ENCODE peak calls at places on chromosomes 2 and 18, in four cellular contexts. N, O, K and J are unnamed samples.

GRCh38 chr2:26376799-26377198 is 24.9 kb upstream of the DRC1 start:
- DNase-seq in K (no peak), O (no peak), N (no peak), J (no peak)

GRCh38 chr2:223786236-223786635 is 51.1 kb downstream of the AP1S3 start:
- DNase-seq in N (no peak), O (no peak), K (no peak), J (no peak)

GRCh38 chr2:26216587-26216986 is 27.8 kb downstream of the HADHA start:
- DNase-seq in K (no peak), N (no peak), O (no peak), J (no peak)

GRCh38 chr2:186927185-186927866 is 78.4 kb upstream of the ZSWIM2 start:
- DNase-seq in K (no peak), N (no peak), O (no peak), J (no peak)

GRCh38 chr2:27489118-27489497 is 435 bp downstream of the IFT172 start:
- DNase-seq in O (peak; percentile 21), K (peak; percentile 48), N (peak; percentile 26), J (no peak)

GRCh38 chr2:179247318-179248023 is 17.2 kb downstream of the SESTD1 start:
- DNase-seq in O (no peak), K (no peak), N (no peak), J (no peak)

GRCh38 chr2:128425216-128425615 is 106.5 kb upstream of the HS6ST1 start:
- DNase-seq in K (no peak), N (no peak), O (no peak), J (peak; percentile 57)

GRCh38 chr2:48760848-48761247 is 5.3 kb upstream of the LHCGR start:
- DNase-seq in K (no peak), N (no peak), O (no peak), J (no peak)

GRCh38 chr2:110807520-110807919 is 75.1 kb downstream of the ACOXL start:
- DNase-seq in N (peak; percentile 23), K (no peak), O (peak; percentile 20), J (no peak)

GRCh38 chr2:49714433-49714832 is 560.1 kb upstream of the FSHR start:
- DNase-seq in O (no peak), N (no peak), K (no peak), J (no peak)

GRCh38 chr2:116980354-116980753 is 834.1 kb upstream of the DDX18 start:
- DNase-seq in O (no peak), N (no peak), K (no peak), J (no peak)

GRCh38 chr2:133109772-133110171 is 439.8 kb upstream of the LYPD1 start:
- DNase-seq in N (peak; percentile 65), K (no peak), O (peak; percentile 74), J (no peak)

GRCh38 chr2:147558620-147559019 is 286.2 kb upstream of the ACVR2A start:
- DNase-seq in N (no peak), O (no peak), K (no peak), J (no peak)

GRCh38 chr2:67295406-67295805 is 101.7 kb upstream of the ETAA1 start:
- DNase-seq in N (no peak), K (no peak), O (no peak), J (no peak)

GRCh38 chr2:97741251-97741650 is 27.9 kb downstream of the ZAP70 start:
- DNase-seq in O (no peak), N (no peak), K (no peak), J (no peak)

GRCh38 chr2:64276417-64277095 is 132.3 kb upstream of the PELI1 start:
- DNase-seq in O (no peak), K (no peak), N (no peak), J (no peak)

GRCh38 chr2:68714866-68715265 is 19.7 kb upstream of the ARHGAP25 start:
- DNase-seq in N (no peak), K (no peak), O (no peak), J (no peak)

GRCh38 chr18:66513996-66514395 is 89.9 kb downstream of the CDH19 start:
- DNase-seq in O (no peak), N (no peak), K (no peak), J (no peak)

GRCh38 chr2:220959391-220959802 is 612.7 kb downstream of the EPHA4 start:
- DNase-seq in O (peak; percentile 7), K (peak; percentile 7), N (peak; percentile 57), J (no peak)

GRCh38 chr18:59155140-59155539 is 15.5 kb downstream of the SEC11C start:
- DNase-seq in O (peak; percentile 95), N (peak; percentile 36), K (no peak), J (no peak)

GRCh38 chr18:1663879-1664705 is 759.4 kb downstream of the ADCYAP1 start:
- DNase-seq in O (no peak), K (peak; percentile 76), N (no peak), J (no peak)

GRCh38 chr2:152126664-152127063 is 27.8 kb upstream of the CACNB4 start:
- DNase-seq in N (no peak), K (no peak), O (no peak), J (no peak)

GRCh38 chr2:162676515-162676914 is 162.1 kb downstream of the KCNH7 start:
- DNase-seq in O (no peak), K (no peak), N (no peak), J (no peak)

GRCh38 chr2:182685552-182685951 is 30.5 kb upstream of the DNAJC10 start:
- DNase-seq in O (no peak), N (no peak), K (no peak), J (no peak)

GRCh38 chr2:129011466-129012061 is 692.9 kb upstream of the HS6ST1 start:
- DNase-seq in N (no peak), K (no peak), O (no peak), J (no peak)

GRCh38 chr2:47569658-47570398 is 166.9 kb downstream of the MSH2 start:
- DNase-seq in N (no peak), K (peak; percentile 57), O (peak; percentile 6), J (no peak)

GRCh38 chr18:22831441-22831904 is 101.7 kb upstream of the RBBP8 start:
- DNase-seq in O (peak; percentile 91), K (peak; percentile 26), N (peak; percentile 76), J (no peak)

GRCh38 chr2:207892676-207893402 is 123.1 kb upstream of the FZD5 start:
- DNase-seq in N (no peak), O (no peak), K (no peak), J (no peak)

GRCh38 chr18:49846263-49846662 is 32.9 kb upstream of the ACAA2 start:
- DNase-seq in O (peak; percentile 35), K (peak; percentile 47), N (peak; percentile 60), J (no peak)

GRCh38 chr2:174648896-174649295 is 51.3 kb upstream of the WIPF1 start:
- DNase-seq in K (no peak), O (no peak), N (no peak), J (no peak)

GRCh38 chr2:3704647-3705046 is 1.3 kb downstream of the DCDC2C start:
- DNase-seq in K (no peak), O (no peak), N (no peak), J (no peak)

GRCh38 chr2:164992818-164993217 is 37.5 kb upstream of the SLC38A11 start:
- DNase-seq in N (peak; percentile 80), K (peak; percentile 91), O (peak; percentile 89), J (no peak)

GRCh38 chr2:232365621-232366321 is 12.8 kb upstream of the ALPP start:
- DNase-seq in O (peak; percentile 21), K (peak; percentile 63), N (no peak), J (no peak)

GRCh38 chr2:179995735-179996134 is 11.4 kb downstream of the CWC22 start:
- DNase-seq in O (no peak), N (no peak), K (no peak), J (no peak)

GRCh38 chr2:210792000-210792399 is 235.6 kb downstream of the CPS1 start:
- DNase-seq in N (no peak), K (no peak), O (no peak), J (no peak)

DNA sequence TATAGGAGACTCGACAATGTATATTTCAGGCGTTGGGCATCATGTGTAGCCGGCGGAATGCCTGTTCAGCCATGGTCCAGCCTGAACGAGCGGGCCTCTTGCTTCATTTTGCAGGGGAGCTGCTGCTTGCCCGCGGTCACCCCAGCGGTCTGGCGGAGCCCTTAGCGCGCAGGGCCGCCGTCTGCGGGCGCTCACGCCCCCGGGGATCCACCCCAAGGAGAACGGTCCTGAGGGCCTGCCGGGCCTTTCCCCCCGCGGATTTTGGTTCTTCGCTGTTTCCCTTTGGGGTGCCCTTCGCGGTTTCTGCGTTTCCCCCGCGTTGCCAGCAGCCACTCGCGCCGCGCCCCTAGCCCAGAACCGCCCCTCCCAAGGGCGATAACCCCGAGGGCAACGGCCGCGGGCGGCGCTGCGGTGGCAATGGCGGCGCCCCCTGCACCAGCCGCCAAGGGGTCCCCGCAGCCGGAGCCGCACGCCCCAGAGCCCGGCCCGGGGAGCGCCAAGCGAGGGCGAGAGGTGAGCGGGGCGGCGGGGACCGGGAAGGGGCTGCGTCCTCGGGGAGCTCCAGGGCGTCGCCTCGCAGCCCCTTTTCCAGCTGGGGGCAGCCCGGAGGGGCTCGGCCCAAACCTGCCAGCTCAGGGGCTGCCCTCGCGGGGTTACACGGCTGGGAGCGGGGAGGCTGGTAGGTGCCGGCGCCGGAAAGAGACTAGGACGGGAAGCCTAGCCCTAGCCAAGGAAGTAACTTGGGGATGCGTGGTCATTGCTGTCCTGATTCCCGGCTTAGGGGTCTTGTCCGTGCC is at the start of gene MFSD2B:
- DNase-seq in N (peak; percentile 13), K (no peak), O (no peak), J (no peak)
- H3K4me3 ChIP-seq in N (peak within 1 kb of the TSS; percentile 44), K (peak within 1 kb of the TSS; percentile 33), O (peak within 1 kb of the TSS; percentile 22), J (peak within 1 kb of the TSS; percentile 67)

DNA sequence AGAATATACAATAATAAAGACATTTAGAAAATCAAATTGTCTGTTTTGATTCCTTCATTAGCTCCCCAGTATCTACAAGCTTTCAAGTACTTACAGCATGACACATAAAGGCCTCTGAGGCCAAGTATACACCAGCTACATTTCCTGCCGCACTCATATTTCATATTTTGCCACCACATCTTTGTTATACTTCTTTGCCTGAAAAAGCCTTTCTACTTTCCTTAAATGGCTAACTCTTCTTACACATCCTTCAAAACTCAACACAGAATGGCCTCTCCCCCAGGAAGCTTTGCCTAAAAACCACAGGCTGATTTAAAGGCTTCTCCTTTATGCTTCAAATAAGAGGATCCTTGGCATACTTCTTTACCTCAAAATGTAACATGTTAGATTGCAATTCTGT is 4.5 kb downstream of the STK17B start:
- DNase-seq in N (peak; percentile 93), K (no peak), O (peak; percentile 87), J (no peak)
- TF ChIP-seq CTCF in N (no peak), K (no peak), O (no peak), J (no peak)

GRCh38 chr2:9210030-9210429 is 3.4 kb downstream of the ASAP2 start:
- DNase-seq in N (no peak), O (no peak), K (no peak), J (no peak)
- H3K27ac ChIP-seq in N (no peak overlapping the region), O (no peak overlapping the region), K (peak overlapping the region; percentile 8), J (peak overlapping the region; percentile 92)

DNA sequence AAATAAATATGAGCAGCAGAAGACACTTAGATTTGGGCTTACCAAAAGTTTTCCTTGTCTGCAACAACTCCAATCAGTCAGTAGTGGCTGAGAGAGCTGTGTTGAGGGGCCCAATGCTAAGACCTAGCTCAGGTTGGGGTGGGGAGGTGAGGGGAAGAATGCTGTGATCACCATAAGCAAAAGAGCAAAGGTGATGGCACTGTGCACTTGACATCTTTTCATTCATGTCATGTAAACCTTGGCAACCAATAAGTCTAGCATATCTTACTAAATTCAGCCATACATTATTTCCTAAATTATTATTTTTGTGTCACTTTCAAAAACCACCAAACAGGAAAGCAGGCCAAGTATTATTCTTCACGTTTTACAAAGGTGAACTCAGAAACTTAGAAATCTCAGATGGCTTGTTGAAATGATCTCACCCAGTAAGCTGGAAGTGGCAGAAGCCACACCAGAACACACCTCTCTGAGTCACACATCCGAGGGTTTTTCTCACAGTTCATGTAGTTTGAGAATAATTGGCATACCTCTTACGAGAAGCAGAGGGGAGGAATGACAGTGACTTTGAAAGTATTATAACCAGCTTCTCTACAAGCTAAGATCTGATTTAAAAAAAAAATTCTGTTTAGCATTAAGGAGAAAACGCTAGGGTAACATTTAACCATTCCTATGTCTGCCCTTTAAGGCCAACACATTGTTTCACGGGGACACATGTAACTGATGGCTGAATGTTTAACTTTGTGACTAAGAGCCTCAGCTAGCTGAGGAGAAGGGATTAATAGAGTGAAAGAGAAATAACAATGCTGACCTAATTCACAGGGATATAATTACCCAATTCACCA is 43.3 kb upstream of the SETBP1 start:
- DNase-seq in N (no peak), K (peak; percentile 30), O (no peak), J (no peak)
- H3K4me3 ChIP-seq in N (no peak overlapping the region), K (no peak overlapping the region), O (no peak overlapping the region), J (no peak overlapping the region)